ENCODE peak calls at places on chromosomes 5 and 9, in four cellular contexts. Y is HCT116, B is neural progenitor cell, W is PC-3. F is an unnamed sample.

GRCh38 chr9:32251539-32251938 is 132.9 kb upstream of the ACO1 start:
- DNase-seq in B (peak), W (peak), Y (peak), F (peak)

GRCh38 chr9:89922099-89922498 is 317.3 kb downstream of the GADD45G start:
- DNase-seq in B (no peak), W (no peak), Y (no peak), F (no peak)

GRCh38 chr5:68891718-68892117 is 202.1 kb upstream of the SLC30A5 start:
- DNase-seq in W (no peak), Y (no peak), B (no peak), F (no peak)

GRCh38 chr9:5513966-5514365 is 3.6 kb downstream of the PDCD1LG2 start:
- DNase-seq in W (no peak), B (no peak), Y (no peak), F (no peak)

GRCh38 chr9:89941875-89942274 is 337.1 kb downstream of the GADD45G start:
- DNase-seq in B (no peak), W (peak), Y (no peak), F (peak)

GRCh38 chr5:125375143-125375542 is 628.7 kb upstream of the ZNF608 start:
- DNase-seq in W (no peak), B (no peak), Y (no peak), F (no peak)

GRCh38 chr9:119435066-119435465 is 65.8 kb upstream of the BRINP1 start:
- DNase-seq in W (no peak), B (no peak), Y (no peak), F (peak)

GRCh38 chr5:124651663-124652513 is 94.6 kb downstream of the ZNF608 start:
- DNase-seq in B (peak), W (peak), Y (no peak), F (peak)

GRCh38 chr9:100575765-100576368 is 2.0 kb upstream of the CAVIN4 start:
- DNase-seq in Y (no peak), B (no peak), W (peak), F (peak)

GRCh38 chr9:88971131-88971960 is 19.9 kb upstream of the S1PR3 start:
- DNase-seq in B (peak), W (no peak), Y (no peak), F (no peak)

GRCh38 chr5:74326571-74327338 is 313.8 kb downstream of the ENC1 start:
- DNase-seq in B (no peak), Y (peak), W (peak), F (peak)

GRCh38 chr5:137705106-137705505 is 30.8 kb downstream of the KLHL3 start:
- DNase-seq in B (no peak), Y (no peak), W (no peak), F (peak)

GRCh38 chr5:157821822-157822622 is 36.9 kb downstream of the CLINT1 start:
- DNase-seq in Y (no peak), W (no peak), B (no peak), F (peak)

GRCh38 chr9:92094655-92095054 is 20.6 kb downstream of the SPTLC1 start:
- DNase-seq in Y (peak), W (peak), B (no peak), F (peak)

DNA sequence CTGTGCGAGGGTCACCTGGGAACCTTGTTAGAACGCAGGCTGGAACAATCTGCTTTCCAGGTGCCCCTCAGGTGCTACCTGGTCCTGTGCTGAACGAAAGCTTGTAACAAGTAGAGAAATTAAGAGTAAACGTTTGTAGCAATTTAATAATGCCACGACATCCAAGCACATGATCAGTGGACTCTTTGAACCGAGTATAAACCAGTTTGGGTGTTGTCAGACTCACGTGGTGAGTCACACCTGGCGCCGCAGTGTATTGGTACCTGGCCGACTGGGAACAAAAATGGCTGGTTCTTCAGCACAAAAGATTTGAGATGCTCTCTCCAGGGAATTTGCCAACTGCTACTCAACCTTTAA is 913 bp upstream of the MYO10 start:
- DNase-seq in Y (no peak), B (no peak), W (peak), F (peak)
- H2AFZ ChIP-seq in Y (peak), B (no peak), W (peak), F (peak)

DNA sequence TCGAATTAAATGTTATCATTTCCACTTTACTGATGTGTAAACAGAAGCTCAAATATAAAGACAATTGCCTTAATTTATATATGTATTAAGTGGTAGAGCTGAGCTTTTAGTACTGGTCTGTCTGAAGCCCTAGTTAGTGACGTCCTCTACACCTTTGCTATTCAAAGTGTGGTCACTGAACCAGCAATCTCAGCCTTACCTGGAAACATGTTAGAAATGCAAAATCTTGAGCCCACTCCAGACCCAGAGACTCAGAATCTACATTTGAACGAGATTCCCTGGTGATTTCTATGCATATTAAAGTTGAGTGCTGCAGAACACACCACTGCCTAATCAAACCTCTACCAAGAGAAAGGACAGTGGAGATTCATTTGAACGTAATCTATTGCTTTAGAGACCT is 88.3 kb upstream of the MPDZ start:
- DNase-seq in B (no peak), Y (no peak), W (no peak), F (no peak)
- TF ChIP-seq EZH2phosphoT487 in B (no peak), Y (no peak), W (no peak), F (no peak)

GRCh38 chr9:136295537-136296433 is 8.1 kb downstream of the CCDC187 start:
- DNase-seq in Y (no peak), W (no peak), B (no peak), F (no peak)
- TF ChIP-seq EZH2 in Y (no peak), W (no peak), B (no peak), F (no peak)

DNA sequence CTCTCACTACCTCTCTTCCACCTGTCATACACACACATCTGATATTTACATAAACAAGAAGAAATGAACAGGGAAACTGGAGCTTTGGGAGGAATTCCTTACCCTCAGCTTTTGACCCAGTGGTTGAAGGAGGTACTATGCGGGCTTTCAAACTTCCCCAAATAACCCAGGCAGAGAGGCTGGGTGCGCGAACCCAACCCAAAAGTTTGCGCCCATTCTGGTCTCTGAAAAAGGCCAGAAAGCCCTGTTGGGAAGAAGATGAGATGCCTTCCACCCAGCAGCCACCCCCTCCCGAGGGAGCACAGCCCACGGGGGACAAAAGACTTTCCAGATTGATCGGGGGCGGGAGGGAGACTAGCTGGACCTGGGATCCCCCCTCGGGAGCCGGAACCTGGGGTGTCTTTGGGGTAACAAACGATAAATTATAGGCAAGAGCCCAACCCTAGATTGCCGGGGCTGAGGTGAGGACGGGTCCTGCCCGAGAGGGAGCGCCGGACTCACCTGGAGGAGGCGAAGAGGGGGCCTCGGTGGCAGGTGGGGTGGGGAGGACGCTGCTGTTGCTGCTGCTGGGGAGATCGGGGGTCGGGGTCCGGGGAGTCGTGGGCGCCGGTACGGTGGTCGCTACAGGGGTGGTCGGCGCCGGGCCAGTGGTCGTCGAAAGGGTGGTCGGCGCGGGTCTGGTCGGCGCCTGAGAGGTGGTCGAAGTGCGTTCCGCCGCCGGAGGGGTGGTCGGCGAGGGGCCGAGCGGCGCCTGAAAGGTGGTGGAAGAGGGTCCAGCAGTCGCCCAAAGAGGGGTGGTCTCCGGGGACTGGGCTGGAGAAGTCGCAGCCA is 798 bp downstream of the MEGF9 start:
- DNase-seq in W (peak), Y (no peak), B (peak), F (peak)
- H2AFZ ChIP-seq in W (peak), Y (no peak), B (peak), F (peak)

GRCh38 chr5:83471405-83472212 is at the start of gene VCAN:
- DNase-seq in B (peak), W (peak), Y (peak), F (peak)

GRCh38 chr5:83473344-83474169 is 2.0 kb downstream of the VCAN start:
- DNase-seq in B (peak), Y (peak), W (peak), F (peak)

GRCh38 chr5:83474170-83474796 is 2.7 kb downstream of the VCAN start:
- DNase-seq in Y (peak), W (peak), B (peak), F (peak)

GRCh38 chr5:83472213-83472507 is 616 bp downstream of the VCAN start:
- DNase-seq in B (no peak), Y (no peak), W (peak), F (no peak)

DNA sequence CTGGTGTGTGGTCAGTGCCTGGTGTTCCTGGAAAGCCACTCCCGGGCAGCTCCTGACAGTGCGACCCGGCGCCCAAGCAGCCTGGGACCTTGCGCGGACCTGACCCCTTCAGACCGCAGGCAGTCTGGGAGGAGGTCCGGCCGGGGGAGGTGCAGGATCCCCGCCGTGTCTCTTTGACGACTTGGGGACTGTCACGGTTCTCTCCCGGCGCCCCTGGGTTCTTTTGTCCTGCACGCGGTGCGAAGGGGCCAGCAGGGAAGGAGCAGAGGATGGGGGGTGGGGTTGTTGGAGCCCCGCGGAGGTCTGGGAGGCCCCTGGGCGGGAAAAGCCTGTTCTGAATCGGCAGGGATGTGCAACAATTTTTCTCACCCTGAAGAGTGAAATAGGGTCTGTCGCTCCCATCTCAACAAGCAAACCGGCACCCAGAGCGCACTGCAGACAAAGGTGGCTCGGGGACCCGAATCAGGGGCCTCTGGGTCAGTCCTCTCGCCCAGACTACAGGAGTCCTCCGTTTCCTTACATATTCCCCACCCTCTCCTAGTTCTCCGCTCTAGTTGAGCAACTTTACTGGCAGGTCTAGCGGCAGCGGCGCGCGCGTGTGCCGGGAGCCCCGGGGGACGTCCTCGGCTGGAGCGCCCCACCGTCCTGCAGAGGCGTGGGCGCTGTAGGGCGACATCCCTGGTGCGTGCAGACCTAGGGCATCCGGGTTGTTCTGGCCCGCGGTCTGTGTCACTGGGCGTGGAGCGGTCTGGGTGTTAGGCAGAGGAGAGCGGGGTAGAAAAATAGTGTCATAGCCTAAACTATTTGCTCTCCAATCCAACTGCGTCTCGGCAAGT is 1.2 kb downstream of the VCAN start:
- DNase-seq in W (no peak), B (peak), Y (no peak), F (peak)
- TF ChIP-seq EZH2phosphoT487 in W (no peak), B (no peak), Y (no peak), F (no peak)

GRCh38 chr9:108621991-108622390 is 233.8 kb downstream of the ACTL7B start:
- DNase-seq in Y (no peak), B (no peak), W (peak), F (no peak)
- TF ChIP-seq EZH2 in Y (no peak), B (no peak), W (no peak), F (no peak)

DNA sequence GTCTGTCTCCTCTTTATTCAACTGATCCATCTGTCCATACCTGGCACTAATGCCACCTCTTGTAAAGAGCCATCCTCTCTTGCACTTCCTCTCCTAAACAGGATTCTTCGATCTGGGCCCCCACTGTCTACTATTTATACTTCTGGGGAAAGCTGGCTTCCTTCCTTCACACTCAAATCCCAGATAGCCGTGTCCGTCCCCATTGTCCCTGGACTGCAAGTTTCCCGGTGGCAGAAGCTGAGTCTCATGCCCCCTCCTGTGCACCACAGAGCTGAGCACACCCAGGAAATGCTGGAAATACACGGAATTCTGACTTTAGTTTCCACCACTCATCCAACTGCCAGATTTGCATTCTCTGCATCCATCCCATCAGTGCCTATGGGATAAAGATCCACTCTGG is 84.0 kb downstream of the MARCHF11 start:
- DNase-seq in W (no peak), B (no peak), Y (no peak), F (no peak)
- H2AFZ ChIP-seq in W (no peak), B (no peak), Y (no peak), F (no peak)

GRCh38 chr5:77775773-77776605 is at the start of gene TBCA:
- DNase-seq in B (peak), W (peak), Y (peak), F (peak)

GRCh38 chr5:77773734-77774280 is 2.3 kb downstream of the TBCA start:
- DNase-seq in Y (no peak), W (no peak), B (peak), F (peak)

GRCh38 chr5:77776606-77777206 is 567 bp upstream of the TBCA start:
- DNase-seq in Y (no peak), B (no peak), W (peak), F (peak)

GRCh38 chr5:77777281-77777892 is 1.2 kb upstream of the TBCA start:
- DNase-seq in Y (peak), W (peak), B (no peak), F (peak)

DNA sequence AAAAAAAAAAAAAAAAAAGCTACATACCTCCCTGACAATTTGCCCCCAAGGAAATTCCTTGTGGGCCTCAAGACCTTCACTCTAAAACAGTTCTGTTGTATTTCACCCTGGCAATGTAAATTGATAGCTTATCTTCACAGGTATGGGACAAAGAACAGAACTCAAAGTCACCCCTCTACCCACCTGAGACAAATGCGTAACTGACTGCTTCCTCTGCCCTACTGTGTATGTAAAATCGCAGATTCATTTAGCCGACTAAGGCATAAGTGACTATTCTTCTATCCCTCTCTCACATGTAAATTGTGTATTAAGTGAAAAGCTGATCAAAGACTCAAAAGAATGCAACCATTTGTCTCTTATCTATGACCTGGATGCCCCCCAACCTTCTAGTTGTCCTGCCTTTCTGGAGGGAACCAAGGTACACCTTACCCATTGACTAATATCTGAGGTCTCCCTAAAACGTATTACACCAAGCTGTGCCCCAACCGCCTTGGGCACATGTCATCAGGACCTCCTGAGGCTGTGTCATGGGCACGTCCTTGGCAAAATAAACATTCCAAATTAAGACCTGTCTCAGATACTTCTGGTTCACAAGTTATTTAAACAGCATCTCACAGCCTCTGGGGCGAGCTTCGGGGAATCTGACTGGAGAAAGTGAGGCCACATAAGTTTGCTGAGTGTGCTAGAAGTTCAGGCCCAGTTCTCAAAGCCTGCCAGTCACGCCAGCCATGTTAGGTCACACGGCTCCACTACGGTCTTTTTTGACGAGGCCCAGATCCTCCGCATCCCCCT is 962 bp downstream of the TBCA start:
- DNase-seq in Y (peak), W (peak), B (no peak), F (peak)
- TF ChIP-seq EZH2phosphoT487 in Y (no peak), W (no peak), B (no peak), F (no peak)

F was measured in GM23248.